ENCODE peak calls at places on chromosome 14, in five cellular contexts. Q is SK-N-SH, R is GM12878, M is K562, F is H1. U is an unnamed sample.

GRCh38 chr14:105092912-105093425 is 27.7 kb upstream of the GPR132 start:
- DNase-seq in Q (peak; percentile 92), R (no peak), M (peak; percentile 36), F (peak; percentile 59), U (no peak)

GRCh38 chr14:99006271-99006670 is 265.7 kb downstream of the BCL11B start:
- DNase-seq in Q (no peak), R (no peak), M (no peak), F (no peak), U (no peak)

GRCh38 chr14:76371066-76371465 is 4.9 kb upstream of the ESRRB start:
- DNase-seq in Q (peak; percentile 56), R (no peak), M (no peak), F (no peak), U (no peak)

GRCh38 chr14:38045461-38045860 is 162.2 kb upstream of the SSTR1 start:
- DNase-seq in Q (no peak), R (no peak), M (no peak), F (no peak), U (no peak)

GRCh38 chr14:20798932-20799331 is 3.7 kb downstream of the RNASE1 start:
- DNase-seq in Q (no peak), R (no peak), M (peak; percentile 41), F (no peak), U (no peak)

GRCh38 chr14:88955470-88955869 is 131.0 kb downstream of the TTC8 start:
- DNase-seq in Q (no peak), R (no peak), M (no peak), F (no peak), U (no peak)

GRCh38 chr14:76773188-76773885 is 12.1 kb downstream of the VASH1 start:
- DNase-seq in Q (peak; percentile 69), R (no peak), M (peak; percentile 81), F (no peak), U (peak; percentile 41)

GRCh38 chr14:99930420-99931274 is 134.6 kb upstream of the EVL start:
- DNase-seq in Q (peak; percentile 55), R (peak; percentile 82), M (no peak), F (no peak), U (no peak)

GRCh38 chr14:89503458-89503996 is 86.5 kb upstream of the FOXN3 start:
- DNase-seq in Q (no peak), R (no peak), M (no peak), F (no peak), U (no peak)

GRCh38 chr14:68133856-68134255 is 314.3 kb downstream of the RAD51B start:
- DNase-seq in Q (no peak), R (no peak), M (no peak), F (no peak), U (no peak)

GRCh38 chr14:104383931-104384775 is 195.4 kb upstream of the C14orf180 start:
- DNase-seq in Q (peak; percentile 88), R (no peak), M (no peak), F (no peak), U (no peak)

GRCh38 chr14:32372154-32372553 is 43.1 kb downstream of the AKAP6 start:
- DNase-seq in Q (no peak), R (no peak), M (no peak), F (no peak), U (no peak)

GRCh38 chr14:40464531-40464930 is 1032.3 kb upstream of the FBXO33 start:
- DNase-seq in Q (no peak), R (no peak), M (no peak), F (no peak), U (no peak)

GRCh38 chr14:99837822-99838221 is 44.6 kb downstream of the EML1 start:
- DNase-seq in Q (no peak), R (no peak), M (no peak), F (no peak), U (no peak)

GRCh38 chr14:79598339-79598738 is 613.0 kb downstream of the DIO2 start:
- DNase-seq in Q (no peak), R (no peak), M (no peak), F (no peak), U (no peak)

GRCh38 chr14:68449565-68450295 is 343.1 kb downstream of the ZFP36L1 start:
- DNase-seq in Q (no peak), R (no peak), M (no peak), F (no peak), U (no peak)

GRCh38 chr14:55241673-55242072 is 29.5 kb upstream of the FBXO34 start:
- DNase-seq in Q (no peak), R (no peak), M (no peak), F (no peak), U (no peak)

GRCh38 chr14:55245657-55246268 is 25.5 kb upstream of the FBXO34 start:
- DNase-seq in Q (no peak), R (no peak), M (peak; percentile 32), F (no peak), U (peak; percentile 25)

GRCh38 chr14:55237999-55238680 is 33.1 kb upstream of the FBXO34 start:
- DNase-seq in Q (no peak), R (no peak), M (no peak), F (no peak), U (no peak)

GRCh38 chr14:55243813-55244212 is 27.4 kb upstream of the FBXO34 start:
- DNase-seq in Q (no peak), R (no peak), M (no peak), F (no peak), U (no peak)

GRCh38 chr14:55240526-55241178 is 30.6 kb upstream of the FBXO34 start:
- DNase-seq in Q (peak; percentile 41), R (no peak), M (no peak), F (peak; percentile 80), U (no peak)
- TF ChIP-seq GABPA in Q (no peak), R (no peak), M (no peak), F (no peak), U (no peak)

GRCh38 chr14:61489932-61490331 is 168.6 kb downstream of the PRKCH start:
- DNase-seq in Q (no peak), R (no peak), M (no peak), F (no peak), U (no peak)

GRCh38 chr14:61493239-61493638 is 171.9 kb downstream of the PRKCH start:
- DNase-seq in Q (no peak), R (no peak), M (no peak), F (no peak), U (no peak)

GRCh38 chr14:61492474-61492873 is 171.1 kb downstream of the PRKCH start:
- DNase-seq in Q (no peak), R (no peak), M (no peak), F (no peak), U (no peak)

GRCh38 chr14:61491224-61491623 is 169.8 kb downstream of the PRKCH start:
- DNase-seq in Q (no peak), R (no peak), M (no peak), F (no peak), U (peak; percentile 84)

DNA sequence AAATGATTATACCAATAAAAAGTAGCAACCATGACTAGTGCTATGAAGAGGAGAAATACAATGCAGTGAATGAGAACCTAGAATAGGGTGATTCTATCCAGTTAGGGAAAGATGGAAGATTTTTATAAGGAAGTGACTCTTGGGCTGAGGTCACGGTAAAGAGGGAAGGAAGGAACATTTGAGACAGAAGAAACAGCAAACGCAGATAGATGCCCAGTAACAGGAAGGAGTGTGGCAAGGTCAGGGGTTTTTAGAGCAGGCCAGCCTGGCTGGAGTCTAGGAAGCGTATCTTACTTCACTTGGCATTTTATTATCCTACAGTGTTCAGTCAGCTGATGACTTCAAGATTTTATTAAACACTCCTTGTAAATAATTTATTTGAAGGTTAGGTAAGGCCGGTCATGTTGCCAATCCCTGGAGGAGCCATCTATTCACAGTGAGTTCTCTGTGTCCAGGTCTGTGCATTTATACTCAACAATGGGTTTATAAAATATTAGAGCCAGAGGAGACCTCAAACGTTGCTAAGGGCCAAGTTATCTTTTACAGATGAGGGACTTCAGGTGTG is 170.6 kb downstream of the PRKCH start:
- DNase-seq in Q (no peak), R (no peak), M (no peak), F (no peak), U (no peak)
- H3K4me2 ChIP-seq in Q (no peak overlapping the region), R (no peak overlapping the region), M (no peak overlapping the region), F (no peak overlapping the region), U (no peak overlapping the region)

GRCh38 chr14:45201908-45202307 is 51.1 kb downstream of the MIS18BP1 start:
- DNase-seq in Q (peak; percentile 3), R (no peak), M (peak; percentile 7), F (no peak), U (peak; percentile 14)
- TF ChIP-seq GABPA in Q (no peak), R (no peak), M (no peak), F (no peak), U (no peak)

DNA sequence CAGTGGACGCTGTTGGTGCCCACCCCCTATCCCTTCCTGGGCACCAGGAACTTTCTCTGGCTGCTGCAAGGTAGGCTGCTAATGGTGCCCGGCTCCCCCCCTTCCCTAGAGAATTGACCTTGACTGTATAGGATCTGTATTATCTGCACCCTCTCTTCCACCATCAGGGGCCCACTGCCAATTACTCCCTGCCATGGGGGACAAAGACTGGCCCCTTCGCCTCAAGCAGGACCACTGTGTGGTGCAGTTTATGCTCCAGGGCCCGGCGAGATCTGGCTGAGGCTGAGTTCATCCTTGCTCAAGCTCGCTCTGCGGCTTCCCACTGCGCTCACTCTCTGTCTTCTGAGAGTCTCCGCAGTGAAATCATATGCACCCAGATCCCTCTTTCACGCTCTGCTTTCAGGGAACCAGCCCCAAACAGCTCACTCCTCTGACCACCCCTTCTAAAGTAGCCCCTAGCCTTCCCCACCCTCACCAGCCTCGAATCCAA is 95.2 kb downstream of the LGMN start:
- DNase-seq in Q (no peak), R (no peak), M (no peak), F (no peak), U (no peak)
- H3K4me2 ChIP-seq in Q (no peak overlapping the region), R (peak overlapping the region; percentile 64), M (no peak overlapping the region), F (no peak overlapping the region), U (no peak overlapping the region)

DNA sequence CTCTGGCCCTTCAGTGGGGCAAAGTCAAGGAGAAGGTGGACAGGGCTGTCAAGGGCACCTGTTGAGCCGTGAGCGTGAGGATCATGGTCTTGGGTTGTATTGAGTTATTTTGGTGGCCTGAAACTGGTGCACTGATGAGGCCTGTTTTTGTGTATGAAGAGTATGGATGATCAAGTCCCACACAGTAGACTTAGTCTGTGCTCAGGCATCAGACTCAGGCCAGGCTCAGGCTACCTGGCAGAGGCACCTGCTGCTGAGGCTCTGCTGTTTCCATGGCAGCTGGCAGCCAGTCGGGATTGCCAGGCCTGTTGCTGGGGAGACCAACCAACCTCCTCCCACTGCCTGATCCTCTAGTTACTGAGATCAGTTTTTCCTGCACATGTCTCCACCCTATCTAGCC is 5.2 kb downstream of the JPH4 start:
- DNase-seq in Q (no peak), R (no peak), M (no peak), F (no peak), U (no peak)
- TF ChIP-seq GABPA in Q (no peak), R (no peak), M (no peak), F (no peak), U (no peak)

GRCh38 chr14:90828642-90829487 is 12.6 kb upstream of the TTC7B start:
- DNase-seq in Q (no peak), R (no peak), M (no peak), F (no peak), U (no peak)
- H3K4me2 ChIP-seq in Q (peak overlapping the region; percentile 84), R (peak overlapping the region; percentile 80), M (peak overlapping the region; percentile 68), F (peak overlapping the region; percentile 45), U (peak overlapping the region; percentile 97)

DNA sequence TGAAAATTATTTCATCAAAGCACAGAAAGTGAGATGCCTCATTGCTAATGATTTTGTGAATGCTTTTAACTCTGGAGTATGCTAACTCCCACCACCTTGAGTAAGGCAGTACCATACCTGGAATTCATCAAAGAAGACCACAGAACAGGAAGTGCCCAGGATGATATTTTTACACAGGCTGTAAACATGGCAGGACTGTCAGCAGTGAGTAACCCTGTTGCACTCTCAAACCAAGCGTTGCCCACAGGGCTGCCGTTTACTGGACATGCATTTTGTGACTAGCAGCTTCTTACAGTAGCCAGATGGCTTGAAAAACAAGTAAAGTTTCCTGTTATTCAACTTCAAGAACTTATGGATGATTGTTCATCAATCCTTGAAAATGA is 42.4 kb downstream of the RALGAPA1 start:
- DNase-seq in Q (no peak), R (no peak), M (no peak), F (no peak), U (no peak)
- TF ChIP-seq GABPA in Q (no peak), R (no peak), M (no peak), F (no peak), U (no peak)